ENCODE peak calls at places on chromosomes 5 and 9, in four cellular contexts. I, L, K and A are unnamed samples.

GRCh38 chr9:85155380-85155779 is 485.9 kb downstream of the NTRK2 start:
- DNase-seq in L (no peak), I (no peak), K (no peak), A (no peak)

GRCh38 chr5:153523831-153524230 is 33.4 kb downstream of the GRIA1 start:
- DNase-seq in K (no peak), L (no peak), I (no peak), A (no peak)

GRCh38 chr9:89277454-89277853 is 33.5 kb upstream of the CKS2 start:
- DNase-seq in L (no peak), I (no peak), K (no peak), A (no peak)

GRCh38 chr5:116516021-116516420 is 58.6 kb downstream of the SEMA6A start:
- DNase-seq in I (no peak), L (no peak), K (no peak), A (no peak)

GRCh38 chr9:114666441-114666840 is 8.8 kb upstream of the TEX53 start:
- DNase-seq in I (no peak), K (peak; percentile 37), L (no peak), A (no peak)

GRCh38 chr5:62133426-62133825 is 172.6 kb upstream of the KIF2A start:
- DNase-seq in K (no peak), L (no peak), I (no peak), A (no peak)

GRCh38 chr5:151174612-151175101 is 17.1 kb upstream of the ANXA6 start:
- DNase-seq in K (peak; percentile 45), I (no peak), L (peak; percentile 68), A (peak; percentile 14)

GRCh38 chr9:123616707-123617106 is 260.7 kb downstream of the CRB2 start:
- DNase-seq in K (no peak), I (no peak), L (no peak), A (no peak)

GRCh38 chr5:100668511-100668910 is 133.3 kb downstream of the FAM174A start:
- DNase-seq in K (no peak), I (no peak), L (no peak), A (no peak)

GRCh38 chr5:136036991-136037705 is 8.4 kb downstream of the TGFBI start:
- DNase-seq in K (no peak), I (no peak), L (peak; percentile 78), A (no peak)

GRCh38 chr9:30996761-30997160 is 1387.7 kb upstream of the ACO1 start:
- DNase-seq in L (no peak), I (no peak), K (no peak), A (no peak)

GRCh38 chr9:86562691-86563090 is 208.5 kb upstream of the TUT7 start:
- DNase-seq in I (no peak), K (no peak), L (no peak), A (no peak)

GRCh38 chr9:110370316-110370715 is 32.7 kb upstream of the TXNDC8 start:
- DNase-seq in I (no peak), L (no peak), K (no peak), A (no peak)

GRCh38 chr5:89668821-89669220 is 740.7 kb downstream of the CETN3 start:
- DNase-seq in L (no peak), I (no peak), K (no peak), A (no peak)

GRCh38 chr5:157745041-157745456 is 1.5 kb downstream of the LSM11 start:
- DNase-seq in K (no peak), I (no peak), L (no peak), A (no peak)

DNA sequence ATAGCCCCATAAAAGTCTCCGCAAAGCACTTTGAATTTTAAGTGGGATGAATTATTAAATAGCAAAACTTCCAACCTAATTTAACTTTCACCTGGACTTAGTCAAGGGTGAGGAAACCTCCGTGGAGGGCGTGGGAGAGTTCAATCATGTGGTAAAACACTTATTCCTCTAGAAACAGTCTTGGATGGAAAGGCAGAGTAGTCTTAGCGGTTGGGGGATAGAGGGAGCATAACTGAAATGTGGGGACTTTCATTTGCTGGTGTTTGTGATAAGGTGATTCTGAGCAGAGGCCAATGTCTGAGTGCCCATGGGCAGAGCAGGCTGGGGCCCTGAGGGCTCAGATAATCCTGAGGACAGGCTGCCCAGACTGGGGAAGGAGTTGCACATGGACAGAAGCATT is 241.9 kb downstream of the IRX1 start:
- DNase-seq in I (no peak), L (no peak), K (no peak), A (no peak)
- TF ChIP-seq CTCF in I (no peak), L (no peak), K (no peak), A (no peak)

DNA sequence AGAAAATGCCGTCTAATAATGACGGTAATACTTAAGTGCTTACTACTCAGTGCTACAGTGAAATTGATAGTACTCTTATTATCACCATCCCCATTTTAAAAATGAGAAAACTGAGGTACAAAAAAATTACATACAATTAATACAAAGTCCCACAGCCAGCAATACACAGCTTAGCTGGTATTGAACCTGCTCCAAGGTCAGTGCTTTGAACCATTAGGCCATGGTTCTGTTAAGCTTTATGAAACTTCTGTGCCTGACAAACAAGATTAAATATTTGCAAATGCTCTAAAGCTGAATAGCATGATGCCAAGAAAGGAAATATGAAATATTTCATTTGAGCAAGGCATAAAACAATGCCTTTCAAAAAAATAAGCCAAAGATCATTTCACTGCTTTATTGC is 357.2 kb downstream of the ARRDC3 start:
- DNase-seq in I (no peak), K (no peak), L (no peak), A (no peak)
- H3K4me1 ChIP-seq in I (no peaks in the 10 kb centered on the region), K (peaks cover 13% of the 10 kb centered on the region), L (peaks cover 19% of the 10 kb centered on the region), A (no peaks in the 10 kb centered on the region)

DNA sequence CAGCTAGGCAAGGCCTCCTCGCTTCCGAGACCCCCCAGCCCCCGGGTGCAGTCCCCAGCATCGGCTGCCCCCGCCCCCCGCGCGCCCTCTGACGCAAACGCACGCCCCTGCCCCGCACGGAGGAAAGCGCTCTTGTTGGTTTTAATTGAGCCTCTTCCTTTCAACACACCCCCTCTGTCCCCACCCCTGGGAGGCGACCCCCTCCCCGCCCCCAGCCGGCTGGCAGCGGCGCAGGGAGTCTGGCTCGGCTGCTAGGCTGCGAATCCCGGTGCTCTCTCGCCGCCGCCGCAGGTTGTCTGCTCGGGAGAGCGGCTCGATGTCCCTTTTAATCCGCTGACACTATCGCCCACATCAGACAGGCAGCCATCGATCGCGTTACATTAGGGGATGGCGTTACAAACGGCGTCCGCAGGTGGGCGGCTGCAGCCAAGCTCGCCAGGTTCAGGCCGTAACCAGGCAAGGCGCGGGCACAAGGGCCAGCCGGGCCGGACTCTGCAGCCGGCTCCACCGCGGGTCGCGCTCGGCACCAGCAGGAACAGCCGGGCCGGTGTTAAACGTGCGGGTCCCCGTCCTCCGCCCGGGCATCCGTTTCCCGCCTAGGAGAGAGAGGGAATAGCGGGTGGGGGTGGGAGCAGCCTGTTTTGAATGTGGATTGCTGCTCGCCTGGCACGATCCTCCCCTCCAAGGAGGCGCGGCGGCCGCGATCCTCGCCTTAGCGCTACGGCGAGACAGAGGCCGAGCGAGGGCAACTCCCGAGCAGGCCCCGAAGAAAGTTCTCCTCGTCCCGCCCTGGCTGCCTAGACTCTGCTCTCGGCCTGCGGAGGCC is 1.2 kb downstream of the NR2F1-AS1 start:
- DNase-seq in L (no peak), I (no peak), K (peak; percentile 88), A (peak; percentile 64)
- TF ChIP-seq CTCF in L (no peak), I (no peak), K (no peak), A (peak; percentile 2)

DNA sequence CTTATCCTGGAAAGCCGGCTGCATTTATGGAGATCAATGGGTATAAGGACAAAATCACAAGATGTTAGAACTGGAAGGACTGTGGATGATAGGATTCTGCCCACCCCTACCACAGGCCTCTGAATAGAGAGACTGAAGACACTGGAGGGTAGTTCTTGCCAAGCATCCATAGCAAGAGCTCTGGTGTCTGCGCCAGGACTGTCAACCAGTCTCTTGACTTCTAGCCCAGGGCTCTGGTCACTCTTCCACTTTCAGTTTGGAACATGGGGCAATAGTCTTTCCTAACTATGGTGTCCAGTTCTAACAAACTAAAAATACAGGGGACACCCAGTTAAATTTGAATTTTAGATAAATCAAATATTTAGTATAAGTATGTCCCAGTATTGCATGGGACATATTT is 23.4 kb downstream of the LARP1 start:
- DNase-seq in L (peak; percentile 92), I (no peak), K (no peak), A (no peak)
- H3K4me1 ChIP-seq in L (peaks cover 86% of the 10 kb centered on the region), I (peaks cover 19% of the 10 kb centered on the region), K (peaks cover 58% of the 10 kb centered on the region), A (peaks cover 9% of the 10 kb centered on the region)

GRCh38 chr5:67081259-67081658 is 115.3 kb downstream of the CD180 start:
- DNase-seq in L (no peak), K (no peak), I (no peak), A (no peak)
- TF ChIP-seq CTCF in L (no peak), K (no peak), I (no peak), A (no peak)

DNA sequence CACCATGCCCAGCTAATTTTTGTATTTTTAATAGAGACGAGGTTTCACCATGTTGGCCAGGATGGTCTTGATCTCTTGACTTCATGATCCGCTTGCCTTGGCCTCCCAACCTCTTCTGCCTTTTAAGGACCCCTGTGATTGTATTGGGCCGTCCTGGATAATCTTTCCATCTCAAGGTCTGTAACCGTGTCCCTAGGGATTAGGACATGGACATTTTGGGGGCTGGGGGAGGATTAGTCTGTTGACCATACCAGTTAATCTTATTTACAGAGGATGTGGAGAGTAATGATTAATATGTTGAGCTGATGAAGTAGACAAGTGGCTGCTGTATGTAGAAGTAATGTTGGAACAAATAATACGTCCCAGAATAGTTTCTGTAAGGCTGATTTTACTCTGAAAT is 23.1 kb downstream of the LNPEP start:
- DNase-seq in L (no peak), I (no peak), K (no peak), A (no peak)
- H3K4me1 ChIP-seq in L (peaks cover 65% of the 10 kb centered on the region), I (peaks cover 26% of the 10 kb centered on the region), K (peaks cover 22% of the 10 kb centered on the region), A (no peaks in the 10 kb centered on the region)

GRCh38 chr5:167608708-167609272 is 682.7 kb upstream of the WWC1 start:
- DNase-seq in I (no peak), K (no peak), L (no peak), A (no peak)
- TF ChIP-seq CTCF in I (no peak), K (no peak), L (no peak), A (no peak)